ENCODE peak calls at places on chromosomes 16 and 17, in four cellular contexts. X, A, T and N are unnamed samples.

GRCh38 chr17:55120651-55121050 is 144.1 kb upstream of the HLF start:
- DNase-seq in A (no peak), T (no peak), X (no peak), N (no peak)

GRCh38 chr17:81119223-81120148 is 45.8 kb upstream of the PVALEF start:
- DNase-seq in T (peak; percentile 96), X (peak; percentile 65), A (peak; percentile 65), N (peak; percentile 70)

GRCh38 chr16:89512453-89512852 is 4.2 kb downstream of the SPG7 start:
- DNase-seq in A (no peak), X (no peak), T (no peak), N (no peak)

GRCh38 chr16:86479419-86479818 is 30.9 kb upstream of the FOXF1 start:
- DNase-seq in A (no peak), T (no peak), X (no peak), N (no peak)

GRCh38 chr17:45367216-45367615 is 50.4 kb upstream of the MAP3K14 start:
- DNase-seq in T (no peak), A (no peak), X (no peak), N (peak; percentile 1)

GRCh38 chr16:24737391-24737871 is 8.0 kb downstream of the TNRC6A start:
- DNase-seq in X (no peak), A (no peak), T (peak; percentile 26), N (no peak)

GRCh38 chr17:34206569-34206968 is 48.5 kb upstream of the CCL2 start:
- DNase-seq in T (no peak), A (no peak), X (no peak), N (no peak)

GRCh38 chr16:86882586-86883280 is 304.4 kb downstream of the FOXL1 start:
- DNase-seq in X (no peak), A (no peak), T (peak; percentile 77), N (no peak)

GRCh38 chr17:77442976-77443742 is 302.4 kb downstream of the SEC14L1 start:
- DNase-seq in A (no peak), T (no peak), X (no peak), N (no peak)

GRCh38 chr17:63491976-63492575 is 15.2 kb downstream of the ACE start:
- DNase-seq in T (no peak), X (no peak), A (no peak), N (no peak)

GRCh38 chr16:25089346-25089745 is 22.2 kb upstream of the LCMT1 start:
- DNase-seq in A (no peak), T (no peak), X (no peak), N (no peak)

GRCh38 chr16:12771341-12771798 is 32.3 kb downstream of the CPPED1 start:
- DNase-seq in X (no peak), T (no peak), A (no peak), N (no peak)

GRCh38 chr16:50634947-50635346 is 46.2 kb downstream of the SNX20 start:
- DNase-seq in T (no peak), A (no peak), X (no peak), N (no peak)